ENCODE peak calls at places on chromosomes 5 and 9, in eight cellular contexts. R is RWPE1; C is body of pancreas; K is heart right ventricle; F is Calu3; W is CD8-positive, alpha-beta T cell; U is dorsolateral prefrontal cortex; M is WERI-Rb-1. B is an unnamed sample.

GRCh38 chr5:40477856-40478546 is 201.7 kb upstream of the PTGER4 start:
- DNase-seq in R (peak), C (no peak), K (no peak), F (no peak), W (no peak), U (no peak), M (no peak), B (no peak)

GRCh38 chr9:22170990-22171663 is 162.0 kb upstream of the CDKN2B start:
- DNase-seq in R (no peak), C (no peak), K (no peak), F (no peak), W (no peak), U (no peak), M (no peak), B (peak)

GRCh38 chr9:125121156-125121555 is 22.2 kb downstream of the SCAI start:
- DNase-seq in R (peak), C (no peak), K (no peak), F (no peak), W (no peak), U (no peak), M (no peak), B (no peak)

GRCh38 chr5:3736466-3736865 is 140.8 kb downstream of the IRX1 start:
- DNase-seq in R (no peak), C (no peak), K (no peak), F (no peak), W (no peak), U (no peak), M (no peak), B (no peak)

GRCh38 chr5:21152611-21153010 is 1164.6 kb upstream of the CDH18 start:
- DNase-seq in R (peak), C (no peak), K (no peak), F (peak), W (no peak), U (no peak), M (no peak), B (peak)

GRCh38 chr5:161230222-161230621 is 316.3 kb downstream of the GABRB2 start:
- DNase-seq in R (no peak), C (peak), K (no peak), F (no peak), W (no peak), U (no peak), M (no peak), B (no peak)

GRCh38 chr5:1349246-1349645 is 4.3 kb upstream of the CLPTM1L start:
- DNase-seq in R (no peak), C (no peak), K (no peak), F (no peak), W (no peak), U (no peak), M (peak), B (no peak)

GRCh38 chr5:178785999-178786398 is 55.5 kb upstream of the ZNF354A start:
- DNase-seq in R (peak), C (no peak), K (no peak), F (peak), W (no peak), U (no peak), M (no peak), B (peak)

GRCh38 chr5:83524991-83525390 is 53.4 kb downstream of the VCAN start:
- DNase-seq in R (no peak), C (no peak), K (no peak), F (no peak), W (no peak), U (no peak), M (no peak), B (no peak)

GRCh38 chr9:613771-614347 is 227.6 kb upstream of the DMRT1 start:
- DNase-seq in R (peak), C (peak), K (peak), F (peak), W (no peak), U (peak), M (peak), B (peak)

GRCh38 chr9:107465467-107466451 is 23.8 kb downstream of the KLF4 start:
- DNase-seq in R (peak), C (peak), K (peak), F (peak), W (no peak), U (peak), M (peak), B (peak)

GRCh38 chr9:17342696-17343095 is 207.9 kb downstream of the CNTLN start:
- DNase-seq in R (no peak), C (no peak), K (no peak), F (no peak), W (no peak), U (no peak), M (peak), B (no peak)

GRCh38 chr5:67153292-67153691 is 43.3 kb downstream of the CD180 start:
- DNase-seq in R (no peak), C (no peak), K (no peak), F (no peak), W (no peak), U (no peak), M (no peak), B (no peak)

GRCh38 chr9:98471185-98471584 is 215.7 kb upstream of the TBC1D2 start:
- DNase-seq in R (no peak), C (no peak), K (no peak), F (no peak), W (no peak), U (no peak), M (no peak), B (no peak)

GRCh38 chr5:2196989-2197531 is 314.3 kb upstream of the IRX4 start:
- DNase-seq in R (no peak), C (no peak), K (no peak), F (no peak), W (no peak), U (no peak), M (no peak), B (no peak)

GRCh38 chr5:109994135-109994534 is 304.4 kb downstream of the MAN2A1 start:
- DNase-seq in R (no peak), C (no peak), K (no peak), F (no peak), W (no peak), U (no peak), M (no peak), B (no peak)

GRCh38 chr5:125283372-125283771 is 536.9 kb upstream of the ZNF608 start:
- DNase-seq in R (no peak), C (no peak), K (no peak), F (no peak), W (no peak), U (no peak), M (no peak), B (no peak)

GRCh38 chr9:130129425-130130061 is 42.7 kb upstream of the NCS1 start:
- DNase-seq in R (no peak), C (no peak), K (no peak), F (no peak), W (no peak), U (no peak), M (no peak), B (peak)

GRCh38 chr5:8057764-8058163 is 188.8 kb downstream of the MTRR start:
- DNase-seq in R (no peak), C (no peak), K (no peak), F (no peak), W (no peak), U (no peak), M (no peak), B (peak)

GRCh38 chr5:138258704-138259285 is 15.6 kb downstream of the GFRA3 start:
- DNase-seq in R (no peak), C (no peak), K (no peak), F (no peak), W (no peak), U (no peak), M (no peak), B (no peak)

GRCh38 chr9:115964710-115965347 is 188.8 kb upstream of the PAPPA start:
- DNase-seq in R (no peak), C (no peak), K (no peak), F (no peak), W (no peak), U (no peak), M (no peak), B (no peak)

GRCh38 chr9:7542648-7543165 is 256.9 kb downstream of the DMAC1 start:
- DNase-seq in R (no peak), C (no peak), K (no peak), F (no peak), W (no peak), U (no peak), M (peak), B (no peak)

GRCh38 chr5:141382469-141383294 is at the start of gene PCDHGA7:
- DNase-seq in R (peak), C (no peak), K (no peak), F (no peak), W (no peak), U (no peak), M (no peak), B (peak)

GRCh38 chr5:133977161-133977787 is 8.8 kb upstream of the C5orf15 start:
- DNase-seq in R (no peak), C (no peak), K (no peak), F (no peak), W (no peak), U (no peak), M (no peak), B (no peak)

DNA sequence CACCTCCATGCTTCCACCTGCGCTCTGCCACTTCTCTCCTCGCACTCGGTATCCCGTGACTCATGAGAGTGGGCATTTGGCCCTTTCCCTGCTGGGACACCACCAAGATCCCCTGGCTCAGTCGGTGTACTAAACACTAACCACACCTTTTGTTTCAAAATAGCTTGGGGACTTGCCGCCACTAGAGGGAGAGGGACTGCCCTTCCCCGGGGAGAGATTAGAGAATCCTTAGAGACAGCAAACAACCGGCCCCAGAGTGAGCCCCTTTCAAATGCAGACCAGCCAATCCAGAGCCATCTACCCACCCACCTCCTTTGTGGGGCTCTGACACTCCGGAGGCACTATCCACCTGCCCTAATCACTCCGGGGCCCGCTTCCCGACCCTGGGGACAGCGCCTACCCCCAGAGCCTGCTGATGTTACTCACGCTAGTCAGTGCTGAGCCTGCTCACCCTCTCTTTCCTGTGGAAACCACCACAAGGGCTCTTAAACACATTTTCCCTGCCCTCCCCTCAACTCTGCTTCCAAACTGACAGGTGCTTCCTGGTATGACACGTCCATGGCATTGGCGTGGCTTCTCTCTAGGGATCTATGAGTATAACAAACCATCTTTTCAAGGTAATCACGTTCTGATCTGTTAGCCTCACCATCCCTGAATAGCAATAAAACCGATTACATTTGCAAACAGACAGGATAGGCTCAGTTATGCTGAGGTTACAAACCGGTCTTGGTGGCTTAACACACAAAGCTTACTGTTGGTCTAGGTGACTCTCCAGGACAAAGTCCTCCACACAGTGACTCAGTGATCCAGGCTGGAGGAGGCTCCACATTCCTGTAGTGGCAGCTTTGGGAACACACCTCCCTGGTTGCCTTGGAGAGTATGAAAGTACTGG is 180.1 kb upstream of the MVB12B start:
- DNase-seq in R (peak), C (no peak), K (no peak), F (peak), W (no peak), U (no peak), M (peak), B (peak)
- TF ChIP-seq CTCF in R (peak), C (peak), K (peak), F (no peak), W (no peak), U (peak), M (peak), B (peak)

GRCh38 chr5:6252581-6252980 is 125.8 kb downstream of the MED10 start:
- DNase-seq in R (no peak), C (no peak), K (no peak), F (no peak), W (no peak), U (no peak), M (no peak), B (no peak)
- TF ChIP-seq CTCF in R (no peak), C (no peak), K (no peak), F (no peak), W (no peak), U (no peak), M (no peak), B (no peak)

GRCh38 chr9:135344523-135344901 is 135.1 kb upstream of the PPP1R26 start:
- DNase-seq in R (no peak), C (no peak), K (no peak), F (no peak), W (no peak), U (no peak), M (peak), B (no peak)
- TF ChIP-seq CTCF in R (no peak), C (no peak), K (no peak), F (no peak), W (no peak), U (no peak), M (peak), B (no peak)

DNA sequence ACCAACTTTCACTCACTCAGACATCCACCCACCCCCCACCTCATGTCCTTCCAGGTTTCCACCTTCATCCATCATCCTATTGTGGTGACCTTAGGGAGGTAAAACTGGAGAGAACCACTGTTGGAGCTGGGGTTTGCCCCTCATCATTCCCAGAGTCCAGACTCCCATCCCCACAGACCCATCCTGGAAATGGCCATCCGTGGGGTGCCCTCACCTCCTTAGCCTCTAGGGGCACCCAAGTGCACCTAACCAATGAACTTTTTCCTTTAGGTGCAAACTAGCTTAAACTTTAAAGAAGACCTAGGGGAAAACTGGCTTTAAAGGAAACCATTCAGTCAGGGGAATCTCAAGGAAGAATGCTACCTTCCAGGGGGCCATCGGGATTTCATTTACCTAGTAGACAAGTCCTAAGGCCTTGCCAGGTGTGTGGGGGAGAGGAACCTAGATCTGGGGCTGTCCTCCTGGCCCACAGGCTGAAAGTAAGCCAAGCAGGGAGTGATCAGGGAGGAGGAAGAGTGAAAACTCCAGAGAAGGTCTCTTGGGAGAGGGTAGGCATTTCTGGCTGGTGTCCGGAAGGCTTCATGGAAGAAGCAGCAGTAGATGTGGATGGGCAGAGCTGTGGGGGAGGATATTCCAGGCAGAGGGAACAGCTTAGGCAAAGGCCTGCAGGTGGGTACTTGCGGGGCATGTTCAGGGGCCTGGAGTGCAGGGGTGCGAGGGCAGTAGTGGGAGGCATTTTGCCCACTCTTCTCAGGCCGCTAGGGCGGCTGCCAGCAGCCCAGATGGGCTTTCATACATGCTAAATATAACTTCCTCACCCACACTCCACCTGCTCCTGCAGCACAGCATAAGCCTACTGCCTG is 11.6 kb downstream of the RGS14 start:
- DNase-seq in R (peak), C (peak), K (no peak), F (peak), W (no peak), U (peak), M (no peak), B (peak)
- TF ChIP-seq CTCF in R (peak), C (peak), K (peak), F (peak), W (peak), U (peak), M (peak), B (peak)

GRCh38 chr9:33099754-33100153 is 23.3 kb upstream of the SMU1 start:
- DNase-seq in R (no peak), C (no peak), K (no peak), F (no peak), W (no peak), U (no peak), M (no peak), B (no peak)

GRCh38 chr9:33101104-33101951 is 24.9 kb upstream of the SMU1 start:
- DNase-seq in R (peak), C (no peak), K (no peak), F (no peak), W (no peak), U (no peak), M (no peak), B (no peak)

GRCh38 chr9:33092634-33093033 is 16.2 kb upstream of the SMU1 start:
- DNase-seq in R (no peak), C (no peak), K (no peak), F (no peak), W (no peak), U (no peak), M (no peak), B (no peak)

GRCh38 chr9:33102551-33103210 is 26.2 kb upstream of the SMU1 start:
- DNase-seq in R (no peak), C (no peak), K (no peak), F (no peak), W (no peak), U (no peak), M (no peak), B (no peak)

DNA sequence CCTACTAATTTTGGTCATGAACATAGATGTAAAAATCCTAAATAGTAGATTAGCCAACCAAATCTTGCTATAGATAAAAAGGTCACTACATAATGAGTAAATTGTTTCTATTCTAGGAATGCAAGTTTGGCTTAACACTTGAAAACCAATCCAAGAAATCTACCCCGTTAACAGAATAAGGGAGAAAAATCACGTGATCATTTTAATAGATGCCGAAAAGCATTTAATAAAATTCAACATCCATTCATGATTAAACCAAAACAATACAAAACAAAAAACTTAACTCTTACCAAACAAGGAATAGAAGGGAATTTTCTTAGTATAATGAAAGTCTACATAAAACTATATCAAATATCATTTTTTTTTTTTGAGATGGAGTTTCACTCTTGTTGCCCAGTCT is 20.7 kb upstream of the SMU1 start:
- DNase-seq in R (no peak), C (no peak), K (no peak), F (no peak), W (no peak), U (no peak), M (no peak), B (no peak)
- TF ChIP-seq CTCF in R (no peak), C (no peak), K (no peak), F (no peak), W (no peak), U (no peak), M (no peak), B (no peak)

GRCh38 chr5:72109625-72110024 is 2.4 kb downstream of the MAP1B start:
- DNase-seq in R (no peak), C (no peak), K (peak), F (no peak), W (no peak), U (peak), M (peak), B (no peak)
- TF ChIP-seq CTCF in R (no peak), C (no peak), K (no peak), F (no peak), W (no peak), U (peak), M (peak), B (no peak)

GRCh38 chr9:35749515-35750255 is 598 bp downstream of the RGP1 start:
- DNase-seq in R (no peak), C (peak), K (peak), F (peak), W (no peak), U (no peak), M (peak), B (no peak)
- TF ChIP-seq CTCF in R (no peak), C (no peak), K (no peak), F (no peak), W (no peak), U (no peak), M (no peak), B (no peak)

GRCh38 chr9:33498387-33498786 is 24.7 kb upstream of the NOL6 start:
- DNase-seq in R (no peak), C (no peak), K (no peak), F (no peak), W (no peak), U (no peak), M (no peak), B (peak)
- TF ChIP-seq CTCF in R (peak), C (no peak), K (peak), F (no peak), W (peak), U (no peak), M (no peak), B (no peak)

DNA sequence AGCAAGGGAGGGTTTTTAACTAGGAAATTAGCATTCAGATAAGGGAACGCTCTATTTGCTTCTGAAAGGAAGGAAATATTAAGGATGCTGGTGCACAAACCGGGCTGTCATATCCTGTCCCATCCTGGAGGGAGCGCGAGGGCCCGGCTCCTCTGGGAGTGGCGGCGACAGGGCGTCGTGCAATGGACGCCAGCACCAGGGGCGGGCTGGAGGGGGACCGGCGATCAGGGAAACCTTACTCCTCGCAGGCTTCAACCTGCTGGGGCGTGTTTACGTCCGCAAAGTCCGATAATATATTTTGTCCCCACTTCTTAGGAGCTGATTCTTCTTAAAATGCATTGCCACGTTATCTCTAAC is 197.1 kb upstream of the TBCA start:
- DNase-seq in R (no peak), C (no peak), K (no peak), F (no peak), W (no peak), U (no peak), M (no peak), B (no peak)
- TF ChIP-seq CTCF in R (peak), C (no peak), K (no peak), F (no peak), W (no peak), U (no peak), M (no peak), B (no peak)

DNA sequence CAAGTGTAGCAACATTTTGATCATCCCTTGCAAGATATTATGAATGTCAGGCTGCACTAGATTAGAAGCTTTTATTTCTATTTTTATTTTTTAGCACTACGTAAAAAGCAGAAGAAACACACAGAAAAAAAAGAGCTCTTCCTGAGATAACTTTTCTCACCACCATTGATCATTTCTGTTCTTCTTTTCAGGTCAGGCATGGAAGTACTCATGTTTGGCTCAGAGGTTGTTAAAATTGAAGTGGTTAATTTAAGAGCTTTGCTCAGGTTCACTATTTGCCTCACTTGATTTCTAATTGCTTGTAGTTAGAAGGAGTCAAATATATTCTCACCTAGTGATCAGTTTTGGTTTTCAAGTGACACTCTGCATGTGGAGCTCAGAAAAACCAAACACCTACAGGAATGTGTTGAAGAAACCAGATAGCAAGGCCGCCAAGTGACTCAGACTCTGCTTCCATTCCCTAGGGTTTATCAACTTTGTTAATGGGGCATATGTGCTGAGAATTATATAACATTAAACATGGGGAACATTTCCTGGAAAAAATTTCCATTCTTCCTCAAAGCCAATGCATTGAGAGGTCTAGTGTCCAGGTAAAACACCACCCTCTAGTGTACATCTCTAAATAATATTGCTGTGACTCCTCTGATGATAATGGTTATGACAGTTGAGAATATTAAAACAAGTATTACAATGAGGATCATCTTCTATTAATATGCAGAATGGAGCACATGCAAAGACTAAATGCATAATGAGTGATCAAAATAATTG is 679.7 kb downstream of the CETN3 start:
- DNase-seq in R (peak), C (no peak), K (no peak), F (no peak), W (no peak), U (no peak), M (no peak), B (peak)
- TF ChIP-seq CTCF in R (no peak), C (no peak), K (no peak), F (peak), W (no peak), U (no peak), M (peak), B (peak)

B was measured in choroid plexus epithelial cell.